ENCODE peak calls at places on chromosomes 3 and 15, in eight cellular contexts. One of them, this sample, is unnamed.

GRCh38 chr3:30793755-30794154 is 100.7 kb downstream of the GADL1 start:
- DNase-seq in CD8-positive, alpha-beta T cell: no peak
- DNase-seq in AG09309: no peak
- DNase-seq in retina: no peak
- DNase-seq in HTR-8/SVneo: no peak
- DNase-seq in stimulated activated CD4-positive, alpha-beta T cell treated with anti-CD3 and anti-CD28 coated beads, TNF-alpha, amount 100 ng/mL, for 4 hours: no peak
- DNase-seq in T follicular helper cell: no peak
- DNase-seq in NT2/D1: no peak
- DNase-seq in this sample: no peak

GRCh38 chr3:10518506-10519150 is 13.2 kb upstream of the ATP2B2 start:
- DNase-seq in CD8-positive, alpha-beta T cell: peak
- DNase-seq in T follicular helper cell: no peak
- DNase-seq in stimulated activated CD4-positive, alpha-beta T cell treated with anti-CD3 and anti-CD28 coated beads, TNF-alpha, amount 100 ng/mL, for 4 hours: no peak
- DNase-seq in retina: peak
- DNase-seq in AG09309: peak
- DNase-seq in NT2/D1: no peak
- DNase-seq in HTR-8/SVneo: peak
- DNase-seq in this sample: no peak

GRCh38 chr15:39358441-39359041 is 222.3 kb upstream of the THBS1 start:
- DNase-seq in HTR-8/SVneo: no peak
- DNase-seq in CD8-positive, alpha-beta T cell: no peak
- DNase-seq in T follicular helper cell: no peak
- DNase-seq in NT2/D1: no peak
- DNase-seq in stimulated activated CD4-positive, alpha-beta T cell treated with anti-CD3 and anti-CD28 coated beads, TNF-alpha, amount 100 ng/mL, for 4 hours: no peak
- DNase-seq in AG09309: no peak
- DNase-seq in retina: no peak
- DNase-seq in this sample: no peak

GRCh38 chr3:72661115-72661457 is 187.2 kb downstream of the SHQ1 start:
- DNase-seq in stimulated activated CD4-positive, alpha-beta T cell treated with anti-CD3 and anti-CD28 coated beads, TNF-alpha, amount 100 ng/mL, for 4 hours: no peak
- DNase-seq in CD8-positive, alpha-beta T cell: no peak
- DNase-seq in retina: no peak
- DNase-seq in AG09309: peak
- DNase-seq in NT2/D1: no peak
- DNase-seq in HTR-8/SVneo: peak
- DNase-seq in T follicular helper cell: no peak
- DNase-seq in this sample: peak

GRCh38 chr3:144332866-144333265 is 361.2 kb downstream of the DIPK2A start:
- DNase-seq in T follicular helper cell: no peak
- DNase-seq in retina: no peak
- DNase-seq in HTR-8/SVneo: no peak
- DNase-seq in stimulated activated CD4-positive, alpha-beta T cell treated with anti-CD3 and anti-CD28 coated beads, TNF-alpha, amount 100 ng/mL, for 4 hours: no peak
- DNase-seq in NT2/D1: no peak
- DNase-seq in AG09309: no peak
- DNase-seq in CD8-positive, alpha-beta T cell: no peak
- DNase-seq in this sample: no peak

GRCh38 chr15:44536298-44536961 is 517 bp upstream of the EIF3J start:
- DNase-seq in stimulated activated CD4-positive, alpha-beta T cell treated with anti-CD3 and anti-CD28 coated beads, TNF-alpha, amount 100 ng/mL, for 4 hours: no peak
- DNase-seq in CD8-positive, alpha-beta T cell: no peak
- DNase-seq in T follicular helper cell: no peak
- DNase-seq in HTR-8/SVneo: peak
- DNase-seq in AG09309: peak
- DNase-seq in retina: peak
- DNase-seq in NT2/D1: peak
- DNase-seq in this sample: peak

GRCh38 chr3:194231840-194232832 is 96.2 kb downstream of the HES1 start:
- DNase-seq in CD8-positive, alpha-beta T cell: no peak
- DNase-seq in HTR-8/SVneo: no peak
- DNase-seq in stimulated activated CD4-positive, alpha-beta T cell treated with anti-CD3 and anti-CD28 coated beads, TNF-alpha, amount 100 ng/mL, for 4 hours: no peak
- DNase-seq in T follicular helper cell: no peak
- DNase-seq in retina: no peak
- DNase-seq in AG09309: no peak
- DNase-seq in NT2/D1: no peak
- DNase-seq in this sample: no peak

GRCh38 chr3:126133606-126134005 is 46.8 kb downstream of the ALDH1L1 start:
- DNase-seq in retina: no peak
- DNase-seq in HTR-8/SVneo: no peak
- DNase-seq in AG09309: no peak
- DNase-seq in stimulated activated CD4-positive, alpha-beta T cell treated with anti-CD3 and anti-CD28 coated beads, TNF-alpha, amount 100 ng/mL, for 4 hours: no peak
- DNase-seq in NT2/D1: no peak
- DNase-seq in T follicular helper cell: no peak
- DNase-seq in CD8-positive, alpha-beta T cell: peak
- DNase-seq in this sample: no peak

GRCh38 chr3:126607214-126607908 is 47.6 kb downstream of the TXNRD3 start:
- DNase-seq in NT2/D1: no peak
- DNase-seq in stimulated activated CD4-positive, alpha-beta T cell treated with anti-CD3 and anti-CD28 coated beads, TNF-alpha, amount 100 ng/mL, for 4 hours: no peak
- DNase-seq in retina: no peak
- DNase-seq in CD8-positive, alpha-beta T cell: no peak
- DNase-seq in AG09309: peak
- DNase-seq in HTR-8/SVneo: no peak
- DNase-seq in T follicular helper cell: no peak
- DNase-seq in this sample: no peak

GRCh38 chr3:5264093-5264610 is 76.6 kb downstream of the EDEM1 start:
- DNase-seq in T follicular helper cell: no peak
- DNase-seq in stimulated activated CD4-positive, alpha-beta T cell treated with anti-CD3 and anti-CD28 coated beads, TNF-alpha, amount 100 ng/mL, for 4 hours: no peak
- DNase-seq in AG09309: no peak
- DNase-seq in NT2/D1: peak
- DNase-seq in HTR-8/SVneo: no peak
- DNase-seq in CD8-positive, alpha-beta T cell: no peak
- DNase-seq in retina: no peak
- DNase-seq in this sample: no peak

GRCh38 chr15:57789225-57789624 is 82.7 kb downstream of the POLR2M start:
- DNase-seq in stimulated activated CD4-positive, alpha-beta T cell treated with anti-CD3 and anti-CD28 coated beads, TNF-alpha, amount 100 ng/mL, for 4 hours: no peak
- DNase-seq in HTR-8/SVneo: no peak
- DNase-seq in AG09309: no peak
- DNase-seq in NT2/D1: no peak
- DNase-seq in CD8-positive, alpha-beta T cell: no peak
- DNase-seq in T follicular helper cell: no peak
- DNase-seq in retina: no peak
- DNase-seq in this sample: no peak

GRCh38 chr15:92809880-92810361 is 90.2 kb upstream of the CHD2 start:
- DNase-seq in HTR-8/SVneo: no peak
- DNase-seq in T follicular helper cell: no peak
- DNase-seq in AG09309: no peak
- DNase-seq in retina: no peak
- DNase-seq in stimulated activated CD4-positive, alpha-beta T cell treated with anti-CD3 and anti-CD28 coated beads, TNF-alpha, amount 100 ng/mL, for 4 hours: no peak
- DNase-seq in CD8-positive, alpha-beta T cell: peak
- DNase-seq in NT2/D1: no peak
- DNase-seq in this sample: no peak

GRCh38 chr3:12990781-12991480 is 82.3 kb downstream of the IQSEC1 start:
- DNase-seq in CD8-positive, alpha-beta T cell: no peak
- DNase-seq in HTR-8/SVneo: no peak
- DNase-seq in stimulated activated CD4-positive, alpha-beta T cell treated with anti-CD3 and anti-CD28 coated beads, TNF-alpha, amount 100 ng/mL, for 4 hours: no peak
- DNase-seq in NT2/D1: no peak
- DNase-seq in retina: no peak
- DNase-seq in AG09309: peak
- DNase-seq in T follicular helper cell: no peak
- DNase-seq in this sample: peak

GRCh38 chr15:63983071-63983711 is 63.1 kb downstream of the DAPK2 start:
- DNase-seq in HTR-8/SVneo: no peak
- DNase-seq in AG09309: no peak
- DNase-seq in stimulated activated CD4-positive, alpha-beta T cell treated with anti-CD3 and anti-CD28 coated beads, TNF-alpha, amount 100 ng/mL, for 4 hours: no peak
- DNase-seq in retina: no peak
- DNase-seq in NT2/D1: no peak
- DNase-seq in T follicular helper cell: no peak
- DNase-seq in CD8-positive, alpha-beta T cell: peak
- DNase-seq in this sample: no peak

GRCh38 chr3:146732325-146732724 is 127.2 kb upstream of the PLSCR5 start:
- DNase-seq in stimulated activated CD4-positive, alpha-beta T cell treated with anti-CD3 and anti-CD28 coated beads, TNF-alpha, amount 100 ng/mL, for 4 hours: no peak
- DNase-seq in AG09309: no peak
- DNase-seq in CD8-positive, alpha-beta T cell: no peak
- DNase-seq in NT2/D1: no peak
- DNase-seq in T follicular helper cell: no peak
- DNase-seq in retina: no peak
- DNase-seq in HTR-8/SVneo: no peak
- DNase-seq in this sample: no peak

GRCh38 chr3:140602781-140603180 is 75.1 kb upstream of the TRIM42 start:
- DNase-seq in HTR-8/SVneo: no peak
- DNase-seq in stimulated activated CD4-positive, alpha-beta T cell treated with anti-CD3 and anti-CD28 coated beads, TNF-alpha, amount 100 ng/mL, for 4 hours: no peak
- DNase-seq in retina: no peak
- DNase-seq in T follicular helper cell: no peak
- DNase-seq in NT2/D1: no peak
- DNase-seq in AG09309: no peak
- DNase-seq in CD8-positive, alpha-beta T cell: no peak
- DNase-seq in this sample: no peak